ENCODE peak calls at places on chromosome 9, in five cellular contexts. P is right lobe of liver, K is prostate gland, B is testis, A is neuronal stem cell. X is an unnamed sample. For H3K4me1, the result is how much of the 10 kb centered on the place peaks cover.

GRCh38 chr9:126860757-126861466 is 473 bp downstream of the ZBTB34 start:
- DNase-seq in P (peak), A (no peak), B (peak), K (no peak), X (peak)

GRCh38 chr9:136667940-136668760 is 5.4 kb downstream of the EGFL7 start:
- DNase-seq in B (no peak), P (no peak), K (no peak), A (no peak), X (no peak)

GRCh38 chr9:127569819-127570401 is 42.2 kb upstream of the STXBP1 start:
- DNase-seq in K (no peak), B (no peak), P (no peak), A (no peak), X (no peak)

GRCh38 chr9:23044549-23044948 is 597.9 kb downstream of the DMRTA1 start:
- DNase-seq in P (no peak), K (no peak), A (no peak), B (no peak), X (no peak)

GRCh38 chr9:29390859-29391258 is 1817.6 kb upstream of the C9orf72 start:
- DNase-seq in B (no peak), K (no peak), P (no peak), A (no peak), X (no peak)

GRCh38 chr9:98998441-98999151 is 54.9 kb downstream of the COL15A1 start:
- DNase-seq in B (peak), P (peak), K (peak), A (peak), X (peak)

GRCh38 chr9:126701820-126702500 is 88.2 kb downstream of the LMX1B start:
- DNase-seq in A (no peak), P (no peak), B (no peak), K (no peak), X (peak)

GRCh38 chr9:21505425-21506179 is 23.5 kb upstream of the IFNE start:
- DNase-seq in K (no peak), P (no peak), A (no peak), B (no peak), X (no peak)

GRCh38 chr9:75979362-75979761 is 88.9 kb downstream of the PCSK5 start:
- DNase-seq in K (no peak), B (no peak), P (no peak), A (no peak), X (no peak)

GRCh38 chr9:72800326-72800994 is 152.4 kb downstream of the ALDH1A1 start:
- DNase-seq in P (no peak), A (no peak), K (no peak), B (no peak), X (no peak)

GRCh38 chr9:100296407-100296806 is 56.3 kb downstream of the TEX10 start:
- DNase-seq in B (no peak), P (no peak), K (peak), A (no peak), X (no peak)

GRCh38 chr9:35552376-35552775 is 52.7 kb upstream of the TESK1 start:
- DNase-seq in A (no peak), K (no peak), P (no peak), B (no peak), X (no peak)

GRCh38 chr9:38621434-38622082 is 1.2 kb upstream of the ANKRD18A start:
- DNase-seq in A (peak), K (peak), B (peak), P (peak), X (peak)

GRCh38 chr9:92680166-92681119 is 10.5 kb upstream of the IPPK start:
- DNase-seq in P (no peak), A (no peak), B (no peak), K (peak), X (no peak)

GRCh38 chr9:121738969-121739368 is 87.5 kb downstream of the DAB2IP start:
- DNase-seq in P (no peak), B (peak), A (no peak), K (peak), X (no peak)

GRCh38 chr9:6761306-6761705 is 3.5 kb downstream of the KDM4C start:
- DNase-seq in A (no peak), B (no peak), K (no peak), P (no peak), X (no peak)

GRCh38 chr9:119167267-119167666 is 202.0 kb downstream of the BRINP1 start:
- DNase-seq in P (peak), B (no peak), A (no peak), K (no peak), X (no peak)

GRCh38 chr9:29647451-29647850 is 2074.2 kb upstream of the C9orf72 start:
- DNase-seq in K (no peak), A (no peak), B (no peak), P (no peak), X (no peak)

GRCh38 chr9:8188720-8189407 is 389.3 kb upstream of the DMAC1 start:
- DNase-seq in B (no peak), P (no peak), A (no peak), K (no peak), X (no peak)

DNA sequence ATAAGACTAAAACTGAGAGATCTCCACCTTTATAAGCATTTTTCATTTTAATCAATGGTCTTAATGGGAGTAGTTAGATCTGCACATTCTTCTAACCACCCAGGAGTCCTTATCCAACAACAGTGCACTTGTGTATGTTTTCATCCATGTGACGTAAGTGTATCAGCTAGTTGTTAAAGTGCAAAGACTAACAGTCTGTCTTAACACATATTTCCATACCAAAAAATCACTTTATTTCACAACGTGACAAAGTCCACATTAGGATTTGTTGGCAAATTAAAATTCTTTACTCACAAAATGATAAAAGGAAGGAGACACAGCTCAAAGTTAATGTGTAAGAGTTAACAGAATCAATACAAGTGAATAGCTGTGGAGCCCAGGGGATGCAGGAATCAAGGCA is 1.9 kb upstream of the SMC2 start:
- DNase-seq in P (no peak), A (no peak), B (no peak), K (no peak), X (no peak)
- H3K4me3 ChIP-seq in P (no peak), A (no peak), B (no peak), K (no peak), X (no peak)

GRCh38 chr9:133880136-133880535 is 112.0 kb downstream of the VAV2 start:
- DNase-seq in B (no peak), K (no peak), A (no peak), P (no peak), X (no peak)
- H3K4me1 ChIP-seq in B (under half), K (under half), A (under half), P (under half), X (under half)

GRCh38 chr9:94607340-94607695 is 13.7 kb upstream of the FBP2 start:
- DNase-seq in P (no peak), K (no peak), A (no peak), B (no peak), X (no peak)
- H3K4me3 ChIP-seq in P (no peak), K (no peak), A (no peak), B (no peak), X (no peak)

DNA sequence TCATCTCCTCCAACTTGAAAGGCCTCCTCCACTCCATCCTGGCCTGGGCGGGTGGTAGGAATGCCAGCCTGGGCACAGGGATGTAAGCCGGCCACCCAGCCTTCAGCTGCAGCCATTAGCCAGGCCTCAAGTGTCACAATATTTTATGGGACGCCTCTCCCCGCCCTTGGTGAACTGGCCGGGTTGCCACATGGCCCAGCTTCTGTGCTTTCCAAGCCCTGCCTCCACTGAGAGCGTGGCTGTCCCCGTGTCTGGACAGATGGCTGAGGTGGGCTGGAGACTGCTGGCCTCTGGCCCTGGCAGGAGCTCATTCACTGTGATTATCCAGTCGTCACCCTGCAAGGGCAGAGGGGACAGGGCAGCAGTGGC is 70.6 kb downstream of the GADD45G start:
- DNase-seq in B (no peak), K (peak), A (no peak), P (peak), X (peak)
- H3K4me1 ChIP-seq in B (under half), K (under half), A (under half), P (under half), X (under half)

GRCh38 chr9:129487658-129488483 is 133.0 kb downstream of the C9orf50 start:
- DNase-seq in P (no peak), B (peak), A (no peak), K (no peak), X (peak)
- H3K4me3 ChIP-seq in P (peak), B (peak), A (peak), K (peak), X (peak)

GRCh38 chr9:134739660-134739968 is 98.0 kb downstream of the COL5A1 start:
- DNase-seq in K (no peak), A (no peak), B (no peak), P (no peak), X (no peak)

GRCh38 chr9:134738869-134739659 is 97.5 kb downstream of the COL5A1 start:
- DNase-seq in B (peak), P (no peak), K (peak), A (peak), X (peak)

GRCh38 chr9:134740071-134740470 is 98.5 kb downstream of the COL5A1 start:
- DNase-seq in B (no peak), K (no peak), A (no peak), P (no peak), X (no peak)

GRCh38 chr9:134742822-134743221 is 101.2 kb downstream of the COL5A1 start:
- DNase-seq in K (no peak), P (no peak), A (no peak), B (no peak), X (no peak)

DNA sequence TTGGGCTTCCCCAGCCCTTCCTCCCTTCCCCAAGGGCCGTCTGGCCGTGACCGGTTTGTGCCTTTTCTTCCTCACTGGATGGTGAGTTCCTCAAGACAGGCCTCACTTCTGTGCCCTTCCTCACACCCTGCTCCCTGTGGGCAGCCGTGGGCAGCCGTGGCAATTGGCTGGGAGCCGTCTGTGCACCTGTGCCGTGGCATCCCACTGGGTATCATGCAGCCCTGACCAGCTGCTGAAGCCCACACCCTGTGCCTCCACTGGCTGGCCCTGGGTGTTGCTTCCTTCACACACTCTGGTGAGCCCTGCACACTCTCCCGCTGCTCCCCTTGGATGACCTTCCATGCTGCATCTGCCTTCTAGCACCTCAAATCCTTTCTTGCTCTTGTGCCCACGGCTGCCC is 100.2 kb downstream of the COL5A1 start:
- DNase-seq in P (no peak), A (no peak), K (no peak), B (no peak), X (no peak)
- H3K4me1 ChIP-seq in P (under half), A (under half), K (under half), B (under half), X (under half)

GRCh38 chr9:77017505-77017894 is 2.0 kb upstream of the FOXB2 start:
- DNase-seq in P (no peak), A (no peak), B (no peak), K (no peak), X (no peak)
- H3K4me3 ChIP-seq in P (no peak), A (no peak), B (no peak), K (no peak), X (no peak)

GRCh38 chr9:129939426-129939825 is 103.6 kb downstream of the FNBP1 start:
- DNase-seq in A (no peak), B (no peak), P (no peak), K (no peak), X (no peak)

GRCh38 chr9:129946596-129946995 is 96.4 kb downstream of the FNBP1 start:
- DNase-seq in P (no peak), B (no peak), K (no peak), A (no peak), X (no peak)

GRCh38 chr9:129944501-129945116 is 98.4 kb downstream of the FNBP1 start:
- DNase-seq in A (no peak), K (no peak), P (no peak), B (no peak), X (no peak)

GRCh38 chr9:129949821-129950220 is 93.2 kb downstream of the FNBP1 start:
- DNase-seq in K (no peak), P (no peak), A (no peak), B (peak), X (no peak)

DNA sequence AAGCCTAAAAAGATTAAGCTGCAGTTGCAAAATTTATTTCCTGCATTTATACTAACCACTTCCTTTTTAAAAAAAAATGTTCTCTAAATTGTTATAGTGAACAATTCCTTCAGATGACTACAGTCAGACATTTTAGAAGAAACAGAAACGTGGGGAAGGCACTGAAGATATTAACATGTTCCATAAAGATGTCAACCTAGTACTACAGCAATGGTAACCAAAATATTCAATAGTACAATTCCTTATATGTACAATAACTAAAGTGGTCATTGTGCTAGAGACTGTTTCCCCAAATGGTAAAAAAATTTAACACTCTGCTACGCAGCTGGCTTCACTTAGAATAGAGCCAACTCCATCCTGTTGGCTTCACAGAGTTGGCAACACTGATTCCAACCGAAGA is 97.7 kb downstream of the FNBP1 start:
- DNase-seq in P (no peak), B (no peak), K (no peak), A (no peak), X (no peak)
- H3K4me1 ChIP-seq in P (under half), B (under half), K (under half), A (under half), X (under half)

GRCh38 chr9:131222460-131222859 is 53.9 kb downstream of the FAM78A start:
- DNase-seq in A (no peak), B (no peak), K (no peak), P (no peak), X (no peak)

GRCh38 chr9:131226226-131226625 is 50.1 kb downstream of the FAM78A start:
- DNase-seq in B (no peak), P (no peak), A (no peak), K (no peak), X (no peak)

GRCh38 chr9:131228988-131229387 is 47.3 kb downstream of the FAM78A start:
- DNase-seq in B (no peak), A (no peak), P (no peak), K (no peak), X (no peak)

GRCh38 chr9:131228096-131228495 is 48.2 kb downstream of the FAM78A start:
- DNase-seq in B (no peak), A (no peak), P (no peak), K (no peak), X (no peak)

DNA sequence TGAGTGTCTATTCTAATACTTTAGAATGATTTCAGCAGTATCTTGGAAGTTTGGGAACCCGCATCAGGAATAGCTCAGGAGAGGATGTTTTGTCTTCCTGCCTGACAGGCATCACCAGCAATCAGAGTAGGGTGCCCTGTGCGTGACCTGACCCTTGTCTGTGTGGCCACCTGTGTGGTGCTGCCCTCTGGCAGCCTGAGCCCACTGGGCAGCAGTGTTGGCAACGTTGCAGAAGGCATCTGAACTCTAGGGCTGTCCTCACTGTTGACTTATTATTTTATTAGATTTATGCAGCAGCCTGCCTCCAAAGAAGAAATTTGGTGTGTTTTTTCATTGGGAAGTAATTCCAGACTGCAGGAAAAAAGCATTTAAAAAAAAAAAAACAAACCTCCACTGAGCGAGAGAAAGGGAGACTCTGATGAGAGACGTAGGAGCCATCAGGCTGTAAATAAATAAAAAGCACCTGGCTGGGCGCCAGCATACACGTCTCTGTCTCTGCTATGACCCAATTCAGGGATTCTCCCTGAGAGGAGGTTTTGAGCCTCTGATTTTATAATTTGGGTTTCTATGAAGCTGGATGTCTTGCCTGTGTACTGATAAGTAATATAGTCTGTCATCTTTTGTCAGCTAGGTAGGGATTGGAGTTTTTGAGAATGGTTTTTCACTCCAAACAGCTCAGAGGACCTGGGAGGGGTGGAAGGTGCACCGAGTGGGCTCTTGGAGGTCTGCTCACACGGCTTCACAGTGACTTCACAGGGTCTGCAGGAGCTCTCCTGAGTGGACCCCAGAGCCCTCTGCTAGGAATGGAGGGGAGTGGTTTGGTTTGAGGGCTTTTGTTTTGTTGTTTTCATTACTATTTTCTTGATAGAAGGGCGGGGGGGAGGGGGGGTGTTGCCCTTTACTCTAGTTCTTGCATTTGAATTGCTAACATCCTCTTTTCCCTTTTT is 48.9 kb downstream of the FAM78A start:
- DNase-seq in P (peak), B (peak), A (no peak), K (peak), X (peak)
- H3K4me3 ChIP-seq in P (peak), B (no peak), A (no peak), K (no peak), X (no peak)

DNA sequence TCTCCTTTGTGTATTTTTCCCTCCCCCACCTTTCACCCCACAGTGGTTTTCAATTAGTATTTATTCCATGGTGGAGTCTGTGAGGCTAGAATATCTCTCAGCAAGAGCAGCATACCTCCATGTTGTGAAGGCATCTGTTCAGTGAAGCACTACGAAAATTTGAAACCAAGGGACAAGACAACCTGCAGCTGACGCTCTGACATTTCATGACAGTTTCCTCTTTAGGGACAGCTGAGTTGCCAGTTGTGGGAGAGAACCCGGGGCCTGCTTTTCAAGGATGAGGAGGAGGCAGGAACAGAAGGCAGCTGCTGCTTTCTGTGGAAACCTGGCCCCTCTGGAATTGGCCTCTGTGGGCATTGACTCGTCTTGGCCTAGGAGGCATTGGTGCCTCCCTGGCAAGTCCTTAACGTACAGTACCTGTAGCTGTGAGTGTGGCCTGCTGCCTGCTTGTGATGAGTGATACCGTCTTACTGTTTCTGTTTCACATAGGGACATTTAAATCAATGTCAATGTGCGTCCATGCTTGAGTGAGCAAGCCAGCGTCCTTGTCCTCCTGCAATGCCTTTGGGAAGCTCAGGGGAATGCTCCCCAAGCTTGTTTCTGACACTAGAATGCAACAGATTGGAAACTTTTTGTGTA is 21.6 kb downstream of the SLC46A2 start:
- DNase-seq in A (no peak), B (peak), K (no peak), P (no peak), X (no peak)
- H3K4me1 ChIP-seq in A (under half), B (under half), K (under half), P (under half), X (under half)

X was measured in mucosa of descending colon.